ENCODE peak calls at places on chromosomes 3 and 15, in seven cellular contexts. J is AG04449; R is dermis microvascular lymphatic vessel endothelial cell; D is stimulated activated CD8-positive, alpha-beta memory T cell treated with anti-CD3 and anti-CD28 coated beads, Interleukin-2, amount 100 ng/mL, for 48 hours; Q is MM.1S; G is T-helper 1 cell; F is foreskin fibroblast. P is an unnamed sample.

GRCh38 chr3:30286007-30286669 is 320.3 kb upstream of the TGFBR2 start:
- DNase-seq in J (peak), R (peak), D (no peak), Q (no peak), G (no peak), F (peak), P (peak)

GRCh38 chr3:121660356-121661171 is at the start of gene HCLS1:
- DNase-seq in J (no peak), R (no peak), D (peak), Q (peak), G (peak), F (peak), P (peak)

GRCh38 chr15:79257454-79257853 is 25.1 kb upstream of the ANKRD34C start:
- DNase-seq in J (no peak), R (no peak), D (no peak), Q (no peak), G (no peak), F (no peak), P (no peak)

GRCh38 chr3:100040446-100040845 is 73.9 kb downstream of the FILIP1L start:
- DNase-seq in J (no peak), R (peak), D (no peak), Q (no peak), G (no peak), F (peak), P (peak)

GRCh38 chr15:82030191-82030590 is 15.6 kb downstream of the MEX3B start:
- DNase-seq in J (no peak), R (no peak), D (no peak), Q (no peak), G (no peak), F (no peak), P (no peak)

GRCh38 chr15:83837946-83838571 is 184.1 kb downstream of the ADAMTSL3 start:
- DNase-seq in J (no peak), R (peak), D (no peak), Q (peak), G (no peak), F (peak), P (peak)

GRCh38 chr15:73800662-73801345 is 47.7 kb upstream of the INSYN1 start:
- DNase-seq in J (peak), R (no peak), D (no peak), Q (no peak), G (no peak), F (peak), P (peak)

GRCh38 chr15:31325432-31325975 is 1.1 kb upstream of the KLF13 start:
- DNase-seq in J (no peak), R (no peak), D (peak), Q (peak), G (peak), F (no peak), P (peak)

GRCh38 chr15:70752142-70752754 is 11.1 kb downstream of the UACA start:
- DNase-seq in J (no peak), R (no peak), D (no peak), Q (peak), G (no peak), F (no peak), P (no peak)

GRCh38 chr15:70974004-70974832 is 81.6 kb downstream of the LRRC49 start:
- DNase-seq in J (peak), R (peak), D (no peak), Q (peak), G (no peak), F (peak), P (no peak)

GRCh38 chr15:31586841-31587240 is 260.2 kb downstream of the KLF13 start:
- DNase-seq in J (no peak), R (no peak), D (no peak), Q (no peak), G (no peak), F (no peak), P (no peak)

GRCh38 chr3:135083179-135083578 is 288.1 kb downstream of the EPHB1 start:
- DNase-seq in J (no peak), R (no peak), D (no peak), Q (no peak), G (no peak), F (no peak), P (no peak)

GRCh38 chr3:42900226-42900625 is 5.7 kb upstream of the ZNF662 start:
- DNase-seq in J (no peak), R (no peak), D (no peak), Q (no peak), G (no peak), F (no peak), P (no peak)

GRCh38 chr15:78088773-78089080 is 3.6 kb upstream of the SH2D7 start:
- DNase-seq in J (no peak), R (no peak), D (no peak), Q (no peak), G (no peak), F (no peak), P (no peak)

GRCh38 chr15:89664951-89665350 is 9.7 kb upstream of the KIF7 start:
- DNase-seq in J (no peak), R (no peak), D (no peak), Q (no peak), G (no peak), F (peak), P (no peak)

GRCh38 chr3:98786364-98786930 is 23.3 kb downstream of the ST3GAL6 start:
- DNase-seq in J (no peak), R (no peak), D (no peak), Q (no peak), G (no peak), F (no peak), P (no peak)

GRCh38 chr15:90667063-90667754 is 49.9 kb upstream of the BLM start:
- DNase-seq in J (no peak), R (no peak), D (no peak), Q (no peak), G (no peak), F (peak), P (peak)

GRCh38 chr3:23198801-23199200 is 4.3 kb upstream of the UBE2E2 start:
- DNase-seq in J (peak), R (no peak), D (no peak), Q (no peak), G (no peak), F (peak), P (no peak)

GRCh38 chr15:73757571-73757970 is 4.4 kb upstream of the INSYN1 start:
- DNase-seq in J (no peak), R (no peak), D (no peak), Q (no peak), G (no peak), F (no peak), P (no peak)

GRCh38 chr3:294096-294495 is 97.5 kb downstream of the CHL1 start:
- DNase-seq in J (no peak), R (no peak), D (no peak), Q (no peak), G (no peak), F (no peak), P (no peak)

GRCh38 chr3:102068327-102068726 is 219.0 kb downstream of the NFKBIZ start:
- DNase-seq in J (no peak), R (no peak), D (no peak), Q (no peak), G (no peak), F (peak), P (no peak)

GRCh38 chr3:157033001-157033400 is 126.9 kb downstream of the CCNL1 start:
- DNase-seq in J (no peak), R (no peak), D (no peak), Q (no peak), G (no peak), F (no peak), P (no peak)

GRCh38 chr15:95119041-95119440 is 887.7 kb downstream of the MCTP2 start:
- DNase-seq in J (no peak), R (no peak), D (no peak), Q (no peak), G (no peak), F (no peak), P (no peak)

GRCh38 chr3:106337116-106337515 is 468.3 kb upstream of the CBLB start:
- DNase-seq in J (no peak), R (no peak), D (no peak), Q (no peak), G (no peak), F (peak), P (no peak)

GRCh38 chr15:98530570-98530969 is 117.8 kb upstream of the IGF1R start:
- DNase-seq in J (no peak), R (no peak), D (no peak), Q (no peak), G (no peak), F (no peak), P (no peak)

GRCh38 chr15:25053000-25053815 is 98.4 kb downstream of the SNRPN start:
- DNase-seq in J (no peak), R (no peak), D (no peak), Q (no peak), G (no peak), F (no peak), P (no peak)

GRCh38 chr3:16844222-16844621 is 40.5 kb upstream of the PLCL2 start:
- DNase-seq in J (no peak), R (no peak), D (no peak), Q (no peak), G (no peak), F (no peak), P (no peak)

GRCh38 chr3:18372786-18373405 is 52.2 kb downstream of the SATB1 start:
- DNase-seq in J (no peak), R (no peak), D (no peak), Q (no peak), G (no peak), F (no peak), P (no peak)

GRCh38 chr3:67009716-67010115 is 11.6 kb downstream of the KBTBD8 start:
- DNase-seq in J (no peak), R (no peak), D (no peak), Q (no peak), G (no peak), F (no peak), P (no peak)

GRCh38 chr15:70792171-70792573 is 28.8 kb upstream of the UACA start:
- DNase-seq in J (no peak), R (no peak), D (no peak), Q (no peak), G (no peak), F (peak), P (no peak)

GRCh38 chr3:103372031-103372430 is 937.2 kb downstream of the ZPLD1 start:
- DNase-seq in J (no peak), R (no peak), D (no peak), Q (no peak), G (no peak), F (no peak), P (no peak)

GRCh38 chr15:68305420-68305871 is 27.9 kb downstream of the FEM1B start:
- DNase-seq in J (no peak), R (no peak), D (no peak), Q (peak), G (no peak), F (no peak), P (no peak)

GRCh38 chr3:42014949-42015533 is 53.1 kb upstream of the ULK4 start:
- DNase-seq in J (no peak), R (no peak), D (no peak), Q (peak), G (no peak), F (peak), P (peak)

GRCh38 chr15:39543651-39544050 is 37.2 kb upstream of the THBS1 start:
- DNase-seq in J (no peak), R (no peak), D (no peak), Q (no peak), G (no peak), F (no peak), P (no peak)

P was measured in thyroid gland.